ENCODE peak calls at places on chromosomes 2 and 18, in four cellular contexts. W is COR-L47, O is iris pigment epithelial cell, X is kidney tubule cell. L is an unnamed sample.

GRCh38 chr2:107936427-107937359 is 49.6 kb upstream of the SLC5A7 start:
- DNase-seq in W (peak), O (no peak), X (peak), L (peak)

GRCh38 chr2:173584676-173585453 is 230.2 kb downstream of the CDCA7 start:
- DNase-seq in O (no peak), X (peak), W (no peak), L (peak)

GRCh38 chr2:62014102-62014501 is 108.6 kb downstream of the COMMD1 start:
- DNase-seq in O (peak), X (peak), W (peak), L (peak)

GRCh38 chr2:21103274-21103891 is 20.4 kb upstream of the TDRD15 start:
- DNase-seq in X (no peak), O (no peak), W (peak), L (no peak)

GRCh38 chr2:196939381-196939780 is 12.9 kb upstream of the PGAP1 start:
- DNase-seq in W (no peak), O (peak), X (peak), L (peak)

GRCh38 chr18:76251691-76252090 is 243.4 kb downstream of the ZNF516 start:
- DNase-seq in X (no peak), O (no peak), W (no peak), L (no peak)

GRCh38 chr18:2104620-2105462 is 466.5 kb downstream of the METTL4 start:
- DNase-seq in O (peak), W (peak), X (peak), L (peak)

GRCh38 chr18:34805117-34805882 is 95.2 kb downstream of the DTNA start:
- DNase-seq in X (no peak), W (no peak), O (no peak), L (no peak)

GRCh38 chr2:8714971-8715370 is 33.1 kb downstream of the ID2 start:
- DNase-seq in O (no peak), X (no peak), W (no peak), L (no peak)

GRCh38 chr2:182324665-182325064 is 102.2 kb downstream of the PDE1A start:
- DNase-seq in W (peak), O (peak), X (peak), L (peak)

GRCh38 chr2:47741101-47741500 is 41.8 kb upstream of the MSH6 start:
- DNase-seq in O (no peak), X (no peak), W (no peak), L (no peak)

GRCh38 chr2:226117506-226118065 is 682.0 kb downstream of the IRS1 start:
- DNase-seq in W (no peak), O (peak), X (no peak), L (no peak)

GRCh38 chr2:112768432-112768831 is 4.0 kb upstream of the CKAP2L start:
- DNase-seq in X (peak), W (no peak), O (peak), L (no peak)

GRCh38 chr2:44131177-44131576 is 37.5 kb upstream of the PPM1B start:
- DNase-seq in X (no peak), O (no peak), W (no peak), L (no peak)

GRCh38 chr2:28119631-28120030 is 229.1 kb downstream of the BABAM2 start:
- DNase-seq in W (no peak), X (no peak), O (no peak), L (no peak)

GRCh38 chr2:3405876-3406275 is 26.4 kb downstream of the TRAPPC12 start:
- DNase-seq in O (no peak), X (no peak), W (no peak), L (no peak)

GRCh38 chr2:217733461-217733860 is 269.3 kb downstream of the TNS1 start:
- DNase-seq in W (no peak), O (no peak), X (no peak), L (no peak)

GRCh38 chr18:77124452-77124922 is 8.1 kb downstream of the MBP start:
- DNase-seq in O (no peak), W (no peak), X (peak), L (peak)

GRCh38 chr18:11005528-11005927 is 143.8 kb downstream of the PIEZO2 start:
- DNase-seq in X (peak), W (no peak), O (peak), L (peak)

GRCh38 chr2:152925540-152926448 is 207.4 kb downstream of the ARL6IP6 start:
- DNase-seq in X (peak), O (peak), W (peak), L (peak)

GRCh38 chr2:102063948-102064678 is 72.4 kb downstream of the IL1R2 start:
- DNase-seq in O (peak), W (no peak), X (peak), L (peak)

GRCh38 chr2:44803100-44803424 is 138.4 kb upstream of the SIX3 start:
- DNase-seq in X (no peak), O (no peak), W (no peak), L (no peak)

GRCh38 chr2:218995972-218996644 is 2.9 kb upstream of the CRYBA2 start:
- DNase-seq in X (peak), W (peak), O (peak), L (peak)

GRCh38 chr2:231670892-231671616 is 37.3 kb upstream of the PTMA start:
- DNase-seq in O (no peak), W (peak), X (peak), L (peak)

GRCh38 chr2:174263989-174264388 is 15.7 kb upstream of the OLA1 start:
- DNase-seq in O (peak), W (no peak), X (peak), L (peak)

GRCh38 chr18:51727780-51728179 is 530.3 kb upstream of the MEX3C start:
- DNase-seq in W (no peak), X (no peak), O (no peak), L (no peak)

GRCh38 chr18:78632111-78632541 is 347.5 kb upstream of the SALL3 start:
- DNase-seq in W (no peak), O (peak), X (peak), L (peak)

GRCh38 chr2:161232571-161232970 is 72.3 kb downstream of the TANK start:
- DNase-seq in W (no peak), X (no peak), O (no peak), L (no peak)

L was measured in astrocyte of the hippocampus.